ENCODE peak calls at places on chromosome 9, in six cellular contexts. One of them, this sample, is unnamed.

GRCh38 chr9:7799934-7800285 is 332 bp upstream of the DMAC1 start:
- DNase-seq in activated T-cell treated with anti-CD3 and anti-CD28 coated beads, Interleukin-2, amount 50 U/mL, for 24 hours: no peak
- DNase-seq in Calu3: no peak
- DNase-seq in H9: no peak
- DNase-seq in NCI-H748 treated with DMSO at 0.1 percent for 48 hours: no peak
- DNase-seq in cerebellar cortex: no peak
- DNase-seq in this sample: no peak

GRCh38 chr9:18472915-18473314 is 1.0 kb upstream of the ADAMTSL1 start:
- DNase-seq in NCI-H748 treated with DMSO at 0.1 percent for 48 hours: no peak
- DNase-seq in cerebellar cortex: no peak
- DNase-seq in Calu3: no peak
- DNase-seq in H9: no peak
- DNase-seq in activated T-cell treated with anti-CD3 and anti-CD28 coated beads, Interleukin-2, amount 50 U/mL, for 24 hours: no peak
- DNase-seq in this sample: no peak

GRCh38 chr9:34047864-34048729 is 590 bp downstream of the UBAP2 start:
- DNase-seq in cerebellar cortex: no peak
- DNase-seq in H9: peak
- DNase-seq in activated T-cell treated with anti-CD3 and anti-CD28 coated beads, Interleukin-2, amount 50 U/mL, for 24 hours: peak
- DNase-seq in NCI-H748 treated with DMSO at 0.1 percent for 48 hours: peak
- DNase-seq in Calu3: peak
- DNase-seq in this sample: no peak

GRCh38 chr9:89606567-89607311 is 1.9 kb downstream of the GADD45G start:
- DNase-seq in NCI-H748 treated with DMSO at 0.1 percent for 48 hours: peak
- DNase-seq in H9: peak
- DNase-seq in cerebellar cortex: peak
- DNase-seq in activated T-cell treated with anti-CD3 and anti-CD28 coated beads, Interleukin-2, amount 50 U/mL, for 24 hours: peak
- DNase-seq in Calu3: peak
- DNase-seq in this sample: peak

GRCh38 chr9:37966443-37967271 is 62.7 kb upstream of the SLC25A51 start:
- DNase-seq in NCI-H748 treated with DMSO at 0.1 percent for 48 hours: no peak
- DNase-seq in Calu3: peak
- DNase-seq in H9: no peak
- DNase-seq in cerebellar cortex: no peak
- DNase-seq in activated T-cell treated with anti-CD3 and anti-CD28 coated beads, Interleukin-2, amount 50 U/mL, for 24 hours: no peak
- DNase-seq in this sample: no peak

GRCh38 chr9:94912700-94913249 is 186.3 kb downstream of the AOPEP start:
- DNase-seq in activated T-cell treated with anti-CD3 and anti-CD28 coated beads, Interleukin-2, amount 50 U/mL, for 24 hours: no peak
- DNase-seq in H9: no peak
- DNase-seq in NCI-H748 treated with DMSO at 0.1 percent for 48 hours: no peak
- DNase-seq in Calu3: peak
- DNase-seq in cerebellar cortex: peak
- DNase-seq in this sample: no peak

GRCh38 chr9:130186839-130187522 is 14.8 kb downstream of the NCS1 start:
- DNase-seq in cerebellar cortex: peak
- DNase-seq in Calu3: peak
- DNase-seq in NCI-H748 treated with DMSO at 0.1 percent for 48 hours: no peak
- DNase-seq in activated T-cell treated with anti-CD3 and anti-CD28 coated beads, Interleukin-2, amount 50 U/mL, for 24 hours: no peak
- DNase-seq in H9: peak
- DNase-seq in this sample: no peak

GRCh38 chr9:98867109-98867433 is 59.6 kb downstream of the GALNT12 start:
- DNase-seq in NCI-H748 treated with DMSO at 0.1 percent for 48 hours: no peak
- DNase-seq in Calu3: no peak
- DNase-seq in activated T-cell treated with anti-CD3 and anti-CD28 coated beads, Interleukin-2, amount 50 U/mL, for 24 hours: no peak
- DNase-seq in H9: no peak
- DNase-seq in cerebellar cortex: no peak
- DNase-seq in this sample: no peak

GRCh38 chr9:134377976-134378375 is 51.7 kb downstream of the RXRA start:
- DNase-seq in cerebellar cortex: peak
- DNase-seq in NCI-H748 treated with DMSO at 0.1 percent for 48 hours: no peak
- DNase-seq in Calu3: peak
- DNase-seq in activated T-cell treated with anti-CD3 and anti-CD28 coated beads, Interleukin-2, amount 50 U/mL, for 24 hours: peak
- DNase-seq in H9: no peak
- DNase-seq in this sample: no peak

GRCh38 chr9:121455527-121456239 is 44.0 kb downstream of the GGTA1 start:
- DNase-seq in cerebellar cortex: no peak
- DNase-seq in H9: no peak
- DNase-seq in activated T-cell treated with anti-CD3 and anti-CD28 coated beads, Interleukin-2, amount 50 U/mL, for 24 hours: no peak
- DNase-seq in NCI-H748 treated with DMSO at 0.1 percent for 48 hours: no peak
- DNase-seq in Calu3: no peak
- DNase-seq in this sample: no peak

GRCh38 chr9:36765077-36765390 is 192.3 kb downstream of the MELK start:
- DNase-seq in Calu3: no peak
- DNase-seq in NCI-H748 treated with DMSO at 0.1 percent for 48 hours: peak
- DNase-seq in activated T-cell treated with anti-CD3 and anti-CD28 coated beads, Interleukin-2, amount 50 U/mL, for 24 hours: peak
- DNase-seq in cerebellar cortex: peak
- DNase-seq in H9: no peak
- DNase-seq in this sample: no peak

GRCh38 chr9:106286249-106286648 is 576.7 kb upstream of the ZNF462 start:
- DNase-seq in cerebellar cortex: no peak
- DNase-seq in activated T-cell treated with anti-CD3 and anti-CD28 coated beads, Interleukin-2, amount 50 U/mL, for 24 hours: no peak
- DNase-seq in H9: peak
- DNase-seq in Calu3: peak
- DNase-seq in NCI-H748 treated with DMSO at 0.1 percent for 48 hours: no peak
- DNase-seq in this sample: no peak

GRCh38 chr9:82332018-82332773 is 343.6 kb downstream of the SPATA31D1 start:
- DNase-seq in H9: no peak
- DNase-seq in cerebellar cortex: no peak
- DNase-seq in NCI-H748 treated with DMSO at 0.1 percent for 48 hours: peak
- DNase-seq in activated T-cell treated with anti-CD3 and anti-CD28 coated beads, Interleukin-2, amount 50 U/mL, for 24 hours: no peak
- DNase-seq in Calu3: no peak
- DNase-seq in this sample: no peak

GRCh38 chr9:69120380-69121154 is 53.5 kb upstream of the TJP2 start:
- DNase-seq in H9: peak
- DNase-seq in activated T-cell treated with anti-CD3 and anti-CD28 coated beads, Interleukin-2, amount 50 U/mL, for 24 hours: peak
- DNase-seq in cerebellar cortex: no peak
- DNase-seq in NCI-H748 treated with DMSO at 0.1 percent for 48 hours: peak
- DNase-seq in Calu3: peak
- DNase-seq in this sample: no peak

GRCh38 chr9:17578577-17578910 is 322 bp upstream of the SH3GL2 start:
- DNase-seq in H9: no peak
- DNase-seq in cerebellar cortex: no peak
- DNase-seq in NCI-H748 treated with DMSO at 0.1 percent for 48 hours: no peak
- DNase-seq in activated T-cell treated with anti-CD3 and anti-CD28 coated beads, Interleukin-2, amount 50 U/mL, for 24 hours: no peak
- DNase-seq in Calu3: no peak
- DNase-seq in this sample: no peak

GRCh38 chr9:98678244-98678842 is 30.4 kb downstream of the GABBR2 start:
- DNase-seq in Calu3: peak
- DNase-seq in NCI-H748 treated with DMSO at 0.1 percent for 48 hours: no peak
- DNase-seq in activated T-cell treated with anti-CD3 and anti-CD28 coated beads, Interleukin-2, amount 50 U/mL, for 24 hours: no peak
- DNase-seq in cerebellar cortex: no peak
- DNase-seq in H9: peak
- DNase-seq in this sample: no peak

GRCh38 chr9:69474821-69475220 is 149.8 kb downstream of the ENTREP1 start:
- DNase-seq in H9: no peak
- DNase-seq in cerebellar cortex: no peak
- DNase-seq in activated T-cell treated with anti-CD3 and anti-CD28 coated beads, Interleukin-2, amount 50 U/mL, for 24 hours: no peak
- DNase-seq in NCI-H748 treated with DMSO at 0.1 percent for 48 hours: no peak
- DNase-seq in Calu3: no peak
- DNase-seq in this sample: no peak

GRCh38 chr9:34098307-34098706 is 28.2 kb downstream of the DCAF12 start:
- DNase-seq in cerebellar cortex: no peak
- DNase-seq in activated T-cell treated with anti-CD3 and anti-CD28 coated beads, Interleukin-2, amount 50 U/mL, for 24 hours: no peak
- DNase-seq in NCI-H748 treated with DMSO at 0.1 percent for 48 hours: no peak
- DNase-seq in H9: no peak
- DNase-seq in Calu3: no peak
- DNase-seq in this sample: no peak

GRCh38 chr9:132190966-132191365 is 29.1 kb downstream of the NTNG2 start:
- DNase-seq in cerebellar cortex: no peak
- DNase-seq in NCI-H748 treated with DMSO at 0.1 percent for 48 hours: no peak
- DNase-seq in activated T-cell treated with anti-CD3 and anti-CD28 coated beads, Interleukin-2, amount 50 U/mL, for 24 hours: no peak
- DNase-seq in H9: no peak
- DNase-seq in Calu3: no peak
- DNase-seq in this sample: no peak

GRCh38 chr9:14395300-14396082 is 81.5 kb upstream of the NFIB start:
- DNase-seq in Calu3: no peak
- DNase-seq in H9: no peak
- DNase-seq in cerebellar cortex: peak
- DNase-seq in activated T-cell treated with anti-CD3 and anti-CD28 coated beads, Interleukin-2, amount 50 U/mL, for 24 hours: no peak
- DNase-seq in NCI-H748 treated with DMSO at 0.1 percent for 48 hours: no peak
- DNase-seq in this sample: peak

GRCh38 chr9:109387856-109388255 is 67.0 kb upstream of the EPB41L4B start:
- DNase-seq in H9: no peak
- DNase-seq in NCI-H748 treated with DMSO at 0.1 percent for 48 hours: no peak
- DNase-seq in cerebellar cortex: no peak
- DNase-seq in Calu3: no peak
- DNase-seq in activated T-cell treated with anti-CD3 and anti-CD28 coated beads, Interleukin-2, amount 50 U/mL, for 24 hours: no peak
- DNase-seq in this sample: no peak

GRCh38 chr9:78788101-78788500 is 491.2 kb downstream of the PSAT1 start:
- DNase-seq in NCI-H748 treated with DMSO at 0.1 percent for 48 hours: no peak
- DNase-seq in activated T-cell treated with anti-CD3 and anti-CD28 coated beads, Interleukin-2, amount 50 U/mL, for 24 hours: no peak
- DNase-seq in Calu3: no peak
- DNase-seq in cerebellar cortex: no peak
- DNase-seq in H9: no peak
- DNase-seq in this sample: no peak

GRCh38 chr9:136333486-136333885 is 6.1 kb downstream of the GPSM1 start:
- DNase-seq in activated T-cell treated with anti-CD3 and anti-CD28 coated beads, Interleukin-2, amount 50 U/mL, for 24 hours: no peak
- DNase-seq in NCI-H748 treated with DMSO at 0.1 percent for 48 hours: no peak
- DNase-seq in H9: no peak
- DNase-seq in Calu3: no peak
- DNase-seq in cerebellar cortex: no peak
- DNase-seq in this sample: no peak

GRCh38 chr9:109171926-109172325 is 4.9 kb upstream of the FRRS1L start:
- DNase-seq in activated T-cell treated with anti-CD3 and anti-CD28 coated beads, Interleukin-2, amount 50 U/mL, for 24 hours: no peak
- DNase-seq in cerebellar cortex: no peak
- DNase-seq in Calu3: no peak
- DNase-seq in H9: no peak
- DNase-seq in NCI-H748 treated with DMSO at 0.1 percent for 48 hours: no peak
- DNase-seq in this sample: no peak

GRCh38 chr9:81665514-81665838 is 23.9 kb downstream of the TLE1 start:
- DNase-seq in H9: peak
- DNase-seq in activated T-cell treated with anti-CD3 and anti-CD28 coated beads, Interleukin-2, amount 50 U/mL, for 24 hours: no peak
- DNase-seq in Calu3: no peak
- DNase-seq in NCI-H748 treated with DMSO at 0.1 percent for 48 hours: peak
- DNase-seq in cerebellar cortex: no peak
- DNase-seq in this sample: peak

This sample was measured in NCI-H446 treated with DMSO at 0.1 percent for 48 hours.